ENCODE peak calls at places on chromosomes 5 and 9, in nine cellular contexts. D, L, Y, W, R, G, M, I and V are unnamed samples.
A peak's percentile ranks its signal among the peaks of the same experiment; 100 is the strongest.

GRCh38 chr5:96180684-96181083 is 219.0 kb upstream of the ELL2 start:
- DNase-seq in D (no peak), L (no peak), Y (no peak), W (no peak), R (no peak), G (no peak), M (no peak), I (no peak), V (no peak)

GRCh38 chr5:1961952-1962595 is 79.3 kb upstream of the IRX4 start:
- DNase-seq in D (no peak), L (no peak), Y (no peak), W (no peak), R (no peak), G (no peak), M (no peak), I (no peak), V (no peak)

GRCh38 chr5:11234501-11234911 is 473.5 kb upstream of the DAP start:
- DNase-seq in D (no peak), L (no peak), Y (no peak), W (no peak), R (no peak), G (no peak), M (no peak), I (no peak), V (no peak)

GRCh38 chr5:103465891-103466290 is 96.7 kb downstream of the NUDT12 start:
- DNase-seq in D (no peak), L (no peak), Y (no peak), W (no peak), R (peak; percentile 38), G (no peak), M (no peak), I (no peak), V (no peak)

GRCh38 chr9:130186839-130187522 is 14.8 kb downstream of the NCS1 start:
- DNase-seq in D (no peak), L (no peak), Y (peak; percentile 73), W (peak; percentile 61), R (peak; percentile 42), G (no peak), M (peak; percentile 54), I (peak; percentile 88), V (no peak)

GRCh38 chr5:112686675-112687074 is 51.0 kb upstream of the APC start:
- DNase-seq in D (no peak), L (no peak), Y (no peak), W (no peak), R (no peak), G (no peak), M (no peak), I (no peak), V (no peak)

GRCh38 chr9:38441347-38442085 is 17.3 kb upstream of the IGFBPL1 start:
- DNase-seq in D (no peak), L (no peak), Y (no peak), W (no peak), R (no peak), G (no peak), M (no peak), I (no peak), V (no peak)

GRCh38 chr5:4511996-4512656 is 628.0 kb upstream of the ADAMTS16 start:
- DNase-seq in D (no peak), L (no peak), Y (no peak), W (peak; percentile 69), R (peak; percentile 0), G (no peak), M (no peak), I (no peak), V (no peak)

GRCh38 chr5:127040779-127041520 is 10.6 kb upstream of the MARCHF3 start:
- DNase-seq in D (no peak), L (no peak), Y (peak; percentile 56), W (no peak), R (peak; percentile 59), G (no peak), M (no peak), I (no peak), V (no peak)

GRCh38 chr9:95157491-95158151 is 159.9 kb downstream of the FANCC start:
- DNase-seq in D (no peak), L (peak; percentile 92), Y (no peak), W (peak; percentile 70), R (peak; percentile 94), G (peak; percentile 88), M (peak; percentile 80), I (no peak), V (peak; percentile 51)

GRCh38 chr9:38393128-38393809 is 767 bp downstream of the ALDH1B1 start:
- DNase-seq in D (no peak), L (no peak), Y (no peak), W (no peak), R (no peak), G (no peak), M (peak; percentile 5), I (no peak), V (no peak)

GRCh38 chr5:67085616-67086015 is 111.0 kb downstream of the CD180 start:
- DNase-seq in D (no peak), L (no peak), Y (no peak), W (no peak), R (no peak), G (no peak), M (no peak), I (no peak), V (no peak)

GRCh38 chr5:35736280-35736679 is 118.6 kb downstream of the SPEF2 start:
- DNase-seq in D (no peak), L (no peak), Y (no peak), W (no peak), R (no peak), G (no peak), M (peak; percentile 16), I (no peak), V (no peak)

GRCh38 chr9:124267271-124267807 is 9.6 kb downstream of the NEK6 start:
- DNase-seq in D (no peak), L (peak; percentile 54), Y (peak; percentile 64), W (peak; percentile 90), R (peak; percentile 83), G (peak; percentile 54), M (peak; percentile 92), I (peak; percentile 80), V (no peak)

GRCh38 chr5:124678478-124678877 is 68.0 kb downstream of the ZNF608 start:
- DNase-seq in D (no peak), L (no peak), Y (no peak), W (no peak), R (no peak), G (no peak), M (no peak), I (no peak), V (no peak)

GRCh38 chr5:142390303-142390840 is 65.6 kb upstream of the SPRY4 start:
- DNase-seq in D (no peak), L (no peak), Y (no peak), W (no peak), R (no peak), G (no peak), M (no peak), I (no peak), V (no peak)

GRCh38 chr9:89602978-89603628 is 1.7 kb upstream of the GADD45G start:
- DNase-seq in D (peak; percentile 46), L (peak; percentile 84), Y (peak; percentile 88), W (peak; percentile 92), R (peak; percentile 84), G (peak; percentile 69), M (peak; percentile 30), I (peak; percentile 89), V (no peak)
- TF ChIP-seq CTCF in D (peak; percentile 77), L (peak; percentile 95), Y (peak; percentile 59), W (peak; percentile 89), R (peak; percentile 91), G (peak; percentile 93), M (peak; percentile 90), I (peak; percentile 87), V (peak; percentile 93)

GRCh38 chr5:164298165-164298564 is 792.7 kb downstream of the MAT2B start:
- DNase-seq in D (no peak), L (no peak), Y (no peak), W (no peak), R (no peak), G (no peak), M (no peak), I (no peak), V (no peak)
- TF ChIP-seq CTCF in D (no peak), L (no peak), Y (no peak), W (no peak), R (no peak), G (no peak), M (no peak), I (no peak), V (no peak)

GRCh38 chr5:98504488-98504887 is 269.0 kb upstream of the RGMB start:
- DNase-seq in D (no peak), L (no peak), Y (no peak), W (no peak), R (no peak), G (no peak), M (no peak), I (no peak), V (no peak)

GRCh38 chr5:98513378-98513777 is 260.1 kb upstream of the RGMB start:
- DNase-seq in D (no peak), L (peak; percentile 9), Y (no peak), W (no peak), R (no peak), G (no peak), M (no peak), I (no peak), V (no peak)

GRCh38 chr5:98514106-98514665 is 259.3 kb upstream of the RGMB start:
- DNase-seq in D (no peak), L (no peak), Y (no peak), W (no peak), R (no peak), G (no peak), M (peak; percentile 23), I (no peak), V (no peak)

GRCh38 chr5:98510601-98511000 is 262.9 kb upstream of the RGMB start:
- DNase-seq in D (no peak), L (no peak), Y (no peak), W (no peak), R (no peak), G (no peak), M (no peak), I (no peak), V (no peak)

GRCh38 chr5:98510111-98510510 is 263.4 kb upstream of the RGMB start:
- DNase-seq in D (no peak), L (no peak), Y (no peak), W (no peak), R (peak; percentile 17), G (no peak), M (peak; percentile 50), I (no peak), V (no peak)
- TF ChIP-seq CTCF in D (no peak), L (no peak), Y (no peak), W (no peak), R (no peak), G (no peak), M (no peak), I (no peak), V (no peak)

GRCh38 chr5:77558266-77558665 is 66.2 kb upstream of the WDR41 start:
- DNase-seq in D (no peak), L (no peak), Y (no peak), W (no peak), R (no peak), G (no peak), M (no peak), I (no peak), V (no peak)

GRCh38 chr5:77561965-77562364 is 69.8 kb upstream of the WDR41 start:
- DNase-seq in D (no peak), L (no peak), Y (no peak), W (no peak), R (no peak), G (no peak), M (no peak), I (no peak), V (no peak)

GRCh38 chr5:77563475-77563874 is 71.4 kb upstream of the WDR41 start:
- DNase-seq in D (no peak), L (peak; percentile 6), Y (no peak), W (no peak), R (peak; percentile 0), G (no peak), M (no peak), I (no peak), V (no peak)

GRCh38 chr5:77560677-77561263 is 68.7 kb upstream of the WDR41 start:
- DNase-seq in D (no peak), L (peak; percentile 69), Y (peak; percentile 26), W (no peak), R (peak; percentile 70), G (peak; percentile 41), M (peak; percentile 29), I (no peak), V (no peak)
- TF ChIP-seq CTCF in D (no peak), L (peak; percentile 72), Y (peak; percentile 36), W (peak; percentile 11), R (peak; percentile 64), G (peak; percentile 44), M (peak; percentile 43), I (no peak), V (peak; percentile 63)